ENCODE peak calls at places on chromosomes 5 and 9, in nine cellular contexts. W is GM12865; P is epithelial cell of esophagus; A is CD8-positive, alpha-beta T cell; N is neural crest cell; H is AG09309; M is HFF-Myc; Y is pancreas; E is AG10803. L is an unnamed sample.

GRCh38 chr5:17807069-17807468 is 172.8 kb downstream of the TAF11L14 start:
- DNase-seq in A (no peak), Y (no peak), M (no peak), E (no peak), W (no peak), P (no peak), N (no peak), H (no peak), L (no peak)

GRCh38 chr9:31153250-31153840 is 1231.1 kb upstream of the ACO1 start:
- DNase-seq in A (no peak), Y (no peak), E (no peak), W (no peak), P (peak), H (no peak), M (no peak), N (no peak), L (no peak)

GRCh38 chr5:57784106-57784505 is 301.5 kb upstream of the ACTBL2 start:
- DNase-seq in P (peak), H (no peak), Y (no peak), A (no peak), N (no peak), E (peak), M (no peak), W (no peak), L (no peak)

GRCh38 chr5:160054047-160054446 is 45.1 kb downstream of the TTC1 start:
- DNase-seq in P (no peak), E (peak), N (no peak), Y (no peak), W (no peak), H (no peak), M (no peak), A (no peak), L (no peak)

GRCh38 chr9:69643098-69643497 is 29.1 kb downstream of the APBA1 start:
- DNase-seq in P (no peak), H (no peak), N (no peak), Y (no peak), W (no peak), A (no peak), E (no peak), M (no peak), L (no peak)

GRCh38 chr5:171158581-171158980 is 150.5 kb upstream of the TLX3 start:
- DNase-seq in M (no peak), A (no peak), H (no peak), N (no peak), E (no peak), Y (no peak), W (no peak), P (peak), L (no peak)

GRCh38 chr9:18906656-18907395 is 126.2 kb downstream of the SAXO1 start:
- DNase-seq in W (peak), A (no peak), H (no peak), Y (no peak), M (no peak), N (no peak), P (no peak), E (peak), L (no peak)

GRCh38 chr5:127290019-127290945 is at the start of gene MEGF10:
- DNase-seq in M (no peak), P (peak), W (peak), N (peak), Y (peak), E (peak), A (no peak), H (no peak), L (peak)

GRCh38 chr5:4531756-4532704 is 608.1 kb upstream of the ADAMTS16 start:
- DNase-seq in E (no peak), P (no peak), A (no peak), N (no peak), H (no peak), W (no peak), Y (no peak), M (no peak), L (no peak)

GRCh38 chr9:96058218-96058617 is 182.7 kb downstream of the ERCC6L2 start:
- DNase-seq in P (no peak), H (no peak), M (no peak), A (no peak), Y (no peak), N (no peak), E (no peak), W (no peak), L (no peak)

GRCh38 chr9:118829334-118829733 is 539.9 kb downstream of the BRINP1 start:
- DNase-seq in A (no peak), W (no peak), H (no peak), M (no peak), N (no peak), Y (no peak), E (peak), P (peak), L (no peak)

GRCh38 chr9:81680506-81680905 is 8.8 kb downstream of the TLE1 start:
- DNase-seq in Y (no peak), E (no peak), M (no peak), N (no peak), A (no peak), H (no peak), P (no peak), W (no peak), L (no peak)

GRCh38 chr9:37618817-37619216 is 26.4 kb upstream of the TOMM5 start:
- DNase-seq in Y (no peak), H (peak), W (no peak), M (no peak), A (no peak), P (peak), E (peak), N (no peak), L (no peak)

GRCh38 chr9:116027096-116027495 is 126.5 kb upstream of the PAPPA start:
- DNase-seq in M (no peak), H (no peak), P (no peak), N (no peak), W (no peak), Y (no peak), A (no peak), E (peak), L (no peak)

GRCh38 chr5:140725799-140726471 is 25.7 kb downstream of the ZMAT2 start:
- DNase-seq in W (peak), N (peak), Y (peak), E (peak), M (peak), P (peak), A (peak), H (peak), L (peak)

GRCh38 chr5:108046955-108047670 is 334.8 kb downstream of the FBXL17 start:
- DNase-seq in A (no peak), P (no peak), Y (peak), E (no peak), H (no peak), M (no peak), N (no peak), W (no peak), L (no peak)

GRCh38 chr5:110651507-110651906 is 75.0 kb downstream of the TMEM232 start:
- DNase-seq in P (no peak), W (no peak), A (no peak), M (no peak), N (no peak), E (peak), Y (no peak), H (no peak), L (no peak)

GRCh38 chr5:10831416-10831815 is 70.4 kb upstream of the DAP start:
- DNase-seq in M (peak), P (no peak), E (peak), W (no peak), H (peak), A (no peak), N (no peak), Y (no peak), L (peak)

GRCh38 chr5:19179561-19179960 is 808.4 kb downstream of the CDH18 start:
- DNase-seq in N (no peak), A (no peak), H (no peak), E (no peak), P (peak), Y (no peak), M (no peak), W (no peak), L (no peak)

GRCh38 chr9:34405719-34406118 is 29.0 kb upstream of the MYORG start:
- DNase-seq in W (no peak), E (peak), Y (no peak), N (no peak), M (no peak), P (peak), A (no peak), H (no peak), L (no peak)

GRCh38 chr5:44983006-44983405 is 174.3 kb downstream of the MRPS30 start:
- DNase-seq in E (no peak), P (peak), M (no peak), H (no peak), A (no peak), W (no peak), Y (no peak), N (no peak), L (no peak)

GRCh38 chr5:145362261-145362660 is 472.9 kb downstream of the PRELID2 start:
- DNase-seq in P (peak), A (no peak), H (peak), W (no peak), Y (no peak), N (no peak), E (peak), M (peak), L (peak)

GRCh38 chr5:100643473-100643872 is 108.3 kb downstream of the FAM174A start:
- DNase-seq in N (no peak), W (no peak), Y (no peak), H (no peak), E (no peak), M (no peak), A (no peak), P (peak), L (no peak)

GRCh38 chr9:127112683-127113539 is 9.5 kb downstream of the ANGPTL2 start:
- DNase-seq in H (no peak), W (no peak), Y (no peak), A (no peak), N (no peak), P (peak), M (no peak), E (no peak), L (no peak)

GRCh38 chr9:4548796-4549725 is 58.8 kb downstream of the SLC1A1 start:
- DNase-seq in H (no peak), P (peak), Y (no peak), N (peak), M (no peak), E (peak), W (peak), A (no peak), L (no peak)

GRCh38 chr5:10675177-10675700 is 85.8 kb downstream of the DAP start:
- DNase-seq in P (no peak), Y (no peak), W (no peak), N (no peak), M (no peak), H (no peak), A (no peak), E (no peak), L (no peak)

GRCh38 chr9:21506910-21507795 is 25.0 kb upstream of the IFNE start:
- DNase-seq in W (no peak), H (peak), Y (no peak), N (no peak), E (peak), A (no peak), P (peak), M (peak), L (peak)

GRCh38 chr5:122999947-123000563 is 36.5 kb downstream of the PPIC start:
- DNase-seq in E (peak), M (no peak), W (peak), P (peak), H (no peak), N (peak), A (peak), Y (peak), L (no peak)

GRCh38 chr9:107809859-107810492 is 320.4 kb upstream of the KLF4 start:
- DNase-seq in M (no peak), E (peak), W (no peak), N (no peak), P (peak), Y (no peak), H (no peak), A (no peak), L (no peak)

GRCh38 chr9:120350596-120350995 is 229.4 kb downstream of the CDK5RAP2 start:
- DNase-seq in M (no peak), P (no peak), Y (no peak), H (no peak), N (no peak), W (no peak), A (no peak), E (no peak), L (no peak)

GRCh38 chr5:93279292-93279974 is 301.6 kb downstream of the NR2F1-AS1 start:
- DNase-seq in H (no peak), P (no peak), N (no peak), M (no peak), Y (no peak), A (no peak), W (no peak), E (peak), L (no peak)

GRCh38 chr9:84939766-84940165 is 270.2 kb downstream of the NTRK2 start:
- DNase-seq in N (no peak), H (no peak), M (no peak), Y (no peak), E (no peak), A (no peak), W (no peak), P (peak), L (no peak)

GRCh38 chr9:98381311-98382103 is 126.1 kb upstream of the TBC1D2 start:
- DNase-seq in W (no peak), E (no peak), Y (no peak), A (no peak), P (no peak), N (no peak), H (no peak), M (no peak), L (no peak)

GRCh38 chr5:10333154-10334006 is 20.1 kb upstream of the MARCHF6 start:
- DNase-seq in W (no peak), N (peak), M (no peak), P (peak), Y (peak), H (no peak), E (no peak), A (peak), L (no peak)

DNA sequence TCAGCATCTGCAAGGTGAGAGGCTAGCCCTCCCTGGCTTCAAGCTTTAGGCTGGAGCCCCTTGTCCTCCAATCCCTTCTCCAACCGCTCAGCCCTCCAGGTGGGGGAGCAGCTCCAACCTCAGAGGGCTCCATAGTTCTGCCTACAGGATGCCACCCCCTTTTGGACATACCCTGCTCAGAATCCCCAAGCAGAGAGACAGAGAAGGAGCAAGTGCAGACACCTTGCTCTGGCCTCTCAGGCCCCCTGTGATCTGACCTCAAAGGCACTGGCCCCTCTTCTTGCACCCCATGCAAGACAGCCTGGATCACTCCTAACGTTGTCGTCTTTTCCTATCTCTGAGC is 101.6 kb downstream of the C5orf15 start:
- DNase-seq in W (no peak), M (no peak), N (no peak), Y (no peak), E (no peak), A (no peak), H (no peak), P (no peak), L (no peak)
- TF ChIP-seq CTCF in W (no peak), M (no peak), N (no peak), Y (no peak), E (no peak), A (no peak), H (no peak), P (no peak), L (no peak)

GRCh38 chr5:141877478-141878185 is 578 bp downstream of the PCDH1 start:
- DNase-seq in E (no peak), A (peak), H (no peak), M (no peak), W (no peak), Y (peak), P (peak), N (no peak), L (no peak)

GRCh38 chr5:141875022-141875740 is 3.0 kb downstream of the PCDH1 start:
- DNase-seq in Y (no peak), P (no peak), H (no peak), N (no peak), A (no peak), M (no peak), E (no peak), W (no peak), L (no peak)

GRCh38 chr5:141876628-141877477 is 1.4 kb downstream of the PCDH1 start:
- DNase-seq in H (no peak), M (no peak), Y (peak), N (no peak), A (no peak), W (no peak), E (no peak), P (peak), L (no peak)

GRCh38 chr5:141874262-141874964 is 3.8 kb downstream of the PCDH1 start:
- DNase-seq in W (no peak), N (no peak), E (no peak), Y (no peak), P (no peak), H (no peak), A (no peak), M (no peak), L (no peak)

GRCh38 chr5:141875795-141876627 is 2.2 kb downstream of the PCDH1 start:
- DNase-seq in M (no peak), N (no peak), E (no peak), Y (peak), H (no peak), A (no peak), W (no peak), P (peak), L (no peak)
- TF ChIP-seq CTCF in M (no peak), N (no peak), E (no peak), Y (no peak), H (no peak), A (no peak), W (no peak), P (no peak), L (no peak)

DNA sequence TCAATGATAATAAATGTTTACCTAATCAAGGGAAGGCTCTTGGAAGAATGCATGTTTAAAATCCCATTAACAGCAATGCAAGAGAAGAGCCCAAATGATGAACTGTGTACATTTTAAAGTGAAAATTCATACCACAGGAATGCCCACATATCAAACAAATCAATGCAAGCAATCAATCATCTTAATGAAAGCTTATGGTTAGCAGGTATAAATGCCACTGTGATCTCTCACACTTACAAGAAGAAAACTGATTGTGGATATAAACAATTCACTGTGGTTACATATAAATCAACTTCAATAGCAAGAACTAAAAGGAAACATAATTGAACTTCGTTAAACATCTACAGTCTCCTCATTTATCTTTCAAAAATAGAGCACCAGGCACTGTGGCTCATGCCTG is 161.0 kb upstream of the RORB start:
- DNase-seq in M (no peak), P (no peak), E (no peak), H (no peak), Y (no peak), W (no peak), A (no peak), N (no peak), L (no peak)
- TF ChIP-seq CTCF in M (no peak), P (no peak), E (no peak), H (no peak), Y (no peak), W (no peak), A (no peak), N (no peak), L (no peak)

GRCh38 chr9:122016309-122016708 is 76.8 kb downstream of the TTLL11 start:
- DNase-seq in Y (no peak), W (no peak), N (no peak), H (no peak), M (no peak), A (no peak), P (no peak), E (no peak), L (no peak)

GRCh38 chr9:122015165-122015821 is 77.8 kb downstream of the TTLL11 start:
- DNase-seq in E (no peak), M (no peak), H (no peak), Y (no peak), P (no peak), N (no peak), A (no peak), W (no peak), L (no peak)

GRCh38 chr9:122020398-122020797 is 72.7 kb downstream of the TTLL11 start:
- DNase-seq in P (no peak), H (no peak), A (no peak), N (no peak), M (no peak), W (no peak), Y (no peak), E (no peak), L (no peak)

GRCh38 chr9:122011818-122012498 is 81.2 kb downstream of the TTLL11 start:
- DNase-seq in A (no peak), Y (no peak), N (no peak), W (no peak), E (no peak), P (no peak), M (no peak), H (no peak), L (no peak)

GRCh38 chr9:122016789-122017188 is 76.3 kb downstream of the TTLL11 start:
- DNase-seq in P (no peak), H (no peak), E (no peak), A (no peak), N (no peak), W (no peak), Y (no peak), M (no peak), L (no peak)
- TF ChIP-seq CTCF in P (peak), H (peak), E (peak), A (no peak), N (peak), W (no peak), Y (no peak), M (peak), L (peak)

L was measured in AG09319.